ENCODE peak calls at places on chromosome 6, in seven cellular contexts. Q is cardiac fibroblast, I is A549, K is Peyer's patch, F is fibroblast of lung, V is brain microvascular endothelial cell, B is breast epithelium. A is an unnamed sample.

GRCh38 chr6:144624246-144624645 is 339.1 kb downstream of the UTRN start:
- DNase-seq in Q (no peak), K (no peak), B (no peak), V (no peak), F (no peak), I (no peak), A (no peak)

GRCh38 chr6:42281570-42281969 is 63.9 kb upstream of the MRPS10 start:
- DNase-seq in K (no peak), I (no peak), V (no peak), Q (no peak), F (no peak), B (no peak), A (no peak)

GRCh38 chr6:34888874-34889555 is at the start of gene ANKS1A:
- DNase-seq in Q (peak; percentile 44), K (peak; percentile 88), B (peak; percentile 86), V (peak; percentile 35), I (peak; percentile 64), F (peak; percentile 44), A (no peak)

GRCh38 chr6:122372647-122373046 is 26.8 kb upstream of the HSF2 start:
- DNase-seq in V (no peak), I (no peak), B (no peak), K (no peak), Q (peak; percentile 18), F (no peak), A (no peak)

GRCh38 chr6:135018961-135019360 is 35.7 kb downstream of the HBS1L start:
- DNase-seq in V (no peak), K (no peak), I (no peak), B (no peak), F (no peak), Q (no peak), A (no peak)

GRCh38 chr6:160667854-160668481 is 3.9 kb upstream of the LPA start:
- DNase-seq in I (peak; percentile 53), B (no peak), K (no peak), F (no peak), V (no peak), Q (peak; percentile 1), A (peak; percentile 12)

GRCh38 chr6:113169484-113169883 is 687.7 kb upstream of the MARCKS start:
- DNase-seq in F (peak; percentile 67), B (no peak), V (peak; percentile 20), K (no peak), I (no peak), Q (peak; percentile 43), A (no peak)

GRCh38 chr6:115891111-115891669 is 169.5 kb downstream of the FRK start:
- DNase-seq in B (no peak), K (no peak), I (peak; percentile 21), Q (peak; percentile 65), V (peak; percentile 83), F (peak; percentile 76), A (peak; percentile 43)

GRCh38 chr6:16570946-16571345 is 190.3 kb downstream of the ATXN1 start:
- DNase-seq in Q (no peak), I (no peak), K (no peak), B (no peak), V (no peak), F (no peak), A (no peak)

GRCh38 chr6:93079061-93079460 is 340.3 kb downstream of the EPHA7 start:
- DNase-seq in I (no peak), F (no peak), B (no peak), K (no peak), V (no peak), Q (no peak), A (no peak)

GRCh38 chr6:89411269-89412070 is 603 bp downstream of the RRAGD start:
- DNase-seq in K (no peak), F (no peak), Q (no peak), I (no peak), V (no peak), B (peak; percentile 22), A (no peak)

GRCh38 chr6:31366693-31367470 is 9.9 kb upstream of the HLA-B start:
- DNase-seq in I (peak; percentile 84), K (peak; percentile 82), Q (peak; percentile 92), F (peak; percentile 70), V (peak; percentile 72), B (peak; percentile 89), A (peak; percentile 68)

GRCh38 chr6:37171141-37171969 is 1.4 kb downstream of the PIM1 start:
- DNase-seq in K (peak; percentile 37), I (no peak), V (peak; percentile 24), F (peak; percentile 76), B (peak; percentile 55), Q (peak; percentile 61), A (no peak)

GRCh38 chr6:45710304-45710821 is 305.3 kb downstream of the CLIC5 start:
- DNase-seq in V (no peak), B (no peak), I (peak; percentile 2), K (peak; percentile 45), F (peak; percentile 19), Q (peak; percentile 60), A (peak; percentile 67)

GRCh38 chr6:42249279-42249678 is 31.6 kb upstream of the MRPS10 start:
- DNase-seq in Q (peak; percentile 51), K (no peak), F (no peak), I (no peak), B (no peak), V (no peak), A (no peak)

GRCh38 chr6:42989923-42990322 is 5.6 kb downstream of the PPP2R5D start:
- DNase-seq in B (no peak), I (no peak), K (no peak), Q (no peak), F (no peak), V (no peak), A (no peak)

GRCh38 chr6:36024154-36024760 is at the start of gene SLC26A8:
- DNase-seq in K (no peak), I (no peak), Q (no peak), B (no peak), F (no peak), V (no peak), A (no peak)

GRCh38 chr6:107320126-107320525 is 139.2 kb downstream of the PDSS2 start:
- DNase-seq in Q (peak; percentile 71), I (no peak), F (peak; percentile 70), K (no peak), V (no peak), B (no peak), A (no peak)

GRCh38 chr6:127420558-127420957 is 38.6 kb downstream of the KIAA0408 start:
- DNase-seq in F (peak; percentile 96), B (peak; percentile 41), Q (peak; percentile 98), V (peak; percentile 98), K (peak; percentile 30), I (peak; percentile 84), A (peak; percentile 80)

GRCh38 chr6:71745525-71745924 is 140.8 kb upstream of the RIMS1 start:
- DNase-seq in I (no peak), Q (no peak), V (no peak), F (no peak), K (no peak), B (no peak), A (no peak)

GRCh38 chr6:45959534-45960195 is 56.0 kb downstream of the CLIC5 start:
- DNase-seq in V (no peak), F (peak; percentile 66), B (no peak), I (no peak), K (no peak), Q (peak; percentile 43), A (no peak)

GRCh38 chr6:108742041-108742440 is 106.2 kb upstream of the ARMC2 start:
- DNase-seq in F (no peak), K (no peak), Q (no peak), I (peak; percentile 22), B (no peak), V (no peak), A (no peak)

GRCh38 chr6:144340541-144341371 is 55.6 kb downstream of the UTRN start:
- DNase-seq in Q (peak; percentile 70), K (no peak), V (no peak), F (no peak), I (peak; percentile 37), B (no peak), A (no peak)

GRCh38 chr6:117448732-117449131 is 23.0 kb upstream of the ROS1 start:
- DNase-seq in I (peak; percentile 76), F (peak; percentile 97), B (no peak), K (no peak), Q (peak; percentile 97), V (peak; percentile 89), A (no peak)

GRCh38 chr6:164412566-164412965 is 896.8 kb downstream of the C6orf118 start:
- DNase-seq in B (no peak), V (no peak), Q (no peak), I (no peak), F (no peak), K (no peak), A (no peak)

GRCh38 chr6:35919085-35919826 is 1.6 kb downstream of the SRPK1 start:
- DNase-seq in Q (peak; percentile 82), V (no peak), K (no peak), B (no peak), I (peak; percentile 23), F (peak; percentile 40), A (no peak)

DNA sequence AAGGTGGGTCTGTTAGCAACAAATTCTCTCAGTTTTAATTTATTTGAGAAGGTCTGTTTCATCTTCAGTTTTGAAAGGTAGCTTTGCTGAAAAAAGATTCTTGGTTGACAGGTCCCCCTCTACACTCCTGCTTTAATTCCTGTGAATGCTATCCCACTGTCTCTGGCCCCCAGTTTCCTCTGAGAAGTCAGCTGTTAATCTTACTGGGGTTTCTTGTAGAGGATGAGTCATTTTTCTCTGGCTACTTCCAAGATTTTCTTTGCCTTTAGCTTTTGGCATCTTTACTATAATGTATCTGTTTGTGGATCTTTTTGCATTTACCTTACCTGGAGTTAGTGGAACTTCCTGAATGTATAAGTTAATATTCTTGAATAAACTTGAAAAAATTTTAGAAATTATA is 122.7 kb downstream of the MMS22L start:
- DNase-seq in I (peak; percentile 4), V (no peak), B (no peak), K (no peak), F (peak; percentile 6), Q (peak; percentile 14), A (no peak)
- TF ChIP-seq CTCF in I (no peak), V (no peak), B (no peak), K (no peak), F (no peak), Q (no peak), A (no peak)

DNA sequence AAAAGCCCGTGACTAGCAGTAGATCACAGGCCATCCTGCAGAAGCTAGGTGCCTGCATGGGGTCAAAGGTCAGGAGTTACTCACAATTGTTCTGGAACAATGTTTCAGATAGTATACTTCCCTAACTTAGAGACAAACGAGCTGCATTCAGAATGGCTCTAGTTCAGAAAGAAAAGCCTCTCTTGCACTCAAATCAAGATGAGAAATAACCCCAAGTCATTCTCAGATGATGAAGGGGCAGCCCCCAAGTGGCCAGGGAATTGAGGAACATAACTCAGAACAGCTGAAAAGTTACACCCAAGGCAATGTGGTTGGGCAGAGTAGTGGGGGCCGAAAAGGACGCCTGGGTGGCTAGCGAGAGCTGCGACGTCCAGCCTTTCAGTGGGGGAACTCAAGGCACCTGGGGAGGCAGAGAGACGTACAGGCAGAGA is 27.8 kb downstream of the FYN start:
- DNase-seq in V (no peak), F (no peak), B (no peak), Q (peak; percentile 38), I (no peak), K (peak; percentile 25), A (no peak)
- H3K4me3 ChIP-seq in V (no peak overlapping the region), F (no peak overlapping the region), B (no peak overlapping the region), Q (no peak overlapping the region), I (no peak overlapping the region), K (no peak overlapping the region), A (no peak overlapping the region)

GRCh38 chr6:15247750-15248450 is 2.0 kb downstream of the JARID2 start:
- DNase-seq in K (peak; percentile 52), F (peak; percentile 72), I (peak; percentile 54), Q (peak; percentile 64), V (peak; percentile 50), B (peak; percentile 41), A (no peak)
- TF ChIP-seq CTCF in K (peak; percentile 35), F (no peak), I (peak; percentile 29), Q (no peak), V (peak; percentile 7), B (peak; percentile 19), A (peak; percentile 22)

GRCh38 chr6:33577718-33578117 is 2.4 kb downstream of the BAK1 start:
- DNase-seq in F (no peak), I (no peak), B (no peak), V (no peak), K (no peak), Q (no peak), A (no peak)
- H3K4me3 ChIP-seq in F (no peak overlapping the region), I (no peak overlapping the region), B (no peak overlapping the region), V (no peak overlapping the region), K (no peak overlapping the region), Q (no peak overlapping the region), A (peak overlapping the region; percentile 93)

A was measured in GM12864.